ENCODE peak calls at places on chromosomes 4 and X, in eight cellular contexts. S is right lobe of liver, E is ovary, W is IMR-90, A is PC-3, P is heart right ventricle, R is GM23338, Y is pancreas. C is an unnamed sample. For H3K36me3, the result is how much of the 10 kb centered on the place peaks cover.

GRCh38 chr4:179465131-179465797 is 2023.0 kb upstream of the AGA start:
- DNase-seq in W (peak), E (no peak), S (no peak), Y (no peak), R (peak), A (peak), P (no peak), C (peak)

GRCh38 chrX:19410259-19410658 is 66.5 kb downstream of the PDHA1 start:
- DNase-seq in P (no peak), W (no peak), S (no peak), A (no peak), Y (no peak), R (peak), E (no peak), C (no peak)

GRCh38 chr4:102526532-102526931 is 25.4 kb downstream of the NFKB1 start:
- DNase-seq in A (no peak), W (no peak), Y (no peak), E (no peak), P (no peak), S (no peak), R (no peak), C (no peak)

GRCh38 chrX:153639177-153640044 is 7.6 kb upstream of the DUSP9 start:
- DNase-seq in S (no peak), P (no peak), W (no peak), R (no peak), E (no peak), A (no peak), Y (no peak), C (no peak)

GRCh38 chr4:57490520-57490919 is 380.3 kb upstream of the IGFBP7 start:
- DNase-seq in S (no peak), P (peak), Y (no peak), E (no peak), W (no peak), R (no peak), A (peak), C (no peak)

GRCh38 chrX:24934279-24934678 is 81.5 kb downstream of the ARX start:
- DNase-seq in S (no peak), R (no peak), Y (no peak), W (no peak), P (no peak), A (no peak), E (no peak), C (no peak)

GRCh38 chrX:115367455-115367854 is 77.9 kb downstream of the LUZP4 start:
- DNase-seq in E (no peak), P (no peak), R (no peak), S (no peak), A (no peak), Y (no peak), W (peak), C (peak)

GRCh38 chrX:14064632-14065432 is 35.1 kb upstream of the GEMIN8 start:
- DNase-seq in A (peak), P (no peak), R (no peak), W (peak), E (no peak), Y (no peak), S (no peak), C (peak)

GRCh38 chrX:74925210-74926088 is at the start of gene NEXMIF:
- DNase-seq in P (no peak), A (peak), W (no peak), Y (peak), S (peak), E (peak), R (peak), C (no peak)

GRCh38 chrX:124212622-124213021 is 119.8 kb upstream of the TEX13D start:
- DNase-seq in A (no peak), E (no peak), P (no peak), S (no peak), R (no peak), W (no peak), Y (no peak), C (no peak)

GRCh38 chr4:7198440-7199128 is 6.2 kb downstream of the SORCS2 start:
- DNase-seq in Y (no peak), P (no peak), E (no peak), S (no peak), R (no peak), W (no peak), A (no peak), C (no peak)

GRCh38 chr4:110354460-110354859 is 121.5 kb upstream of the ENPEP start:
- DNase-seq in A (no peak), P (peak), E (no peak), R (no peak), W (no peak), S (no peak), Y (no peak), C (no peak)

GRCh38 chrX:23386260-23386659 is 51.6 kb downstream of the PTCHD1 start:
- DNase-seq in S (no peak), A (no peak), E (no peak), R (no peak), P (no peak), Y (no peak), W (no peak), C (no peak)

GRCh38 chrX:129833153-129834004 is 10.3 kb downstream of the ZDHHC9 start:
- DNase-seq in E (no peak), W (peak), A (no peak), P (no peak), R (no peak), S (no peak), Y (no peak), C (peak)

GRCh38 chr4:97238956-97239698 is 904.1 kb downstream of the STPG2 start:
- DNase-seq in W (no peak), P (no peak), E (no peak), Y (no peak), A (no peak), S (no peak), R (no peak), C (no peak)

GRCh38 chrX:118519411-118520205 is 24.0 kb downstream of the DOCK11 start:
- DNase-seq in R (no peak), W (peak), P (no peak), E (no peak), Y (no peak), S (no peak), A (peak), C (no peak)

GRCh38 chrX:33134164-33134563 is 77.2 kb downstream of the DMD start:
- DNase-seq in R (no peak), W (no peak), A (no peak), P (no peak), S (no peak), Y (no peak), E (no peak), C (no peak)

GRCh38 chrX:16394290-16394689 is 227.0 kb downstream of the MAGEB17 start:
- DNase-seq in A (no peak), Y (no peak), P (no peak), R (no peak), E (no peak), W (no peak), S (no peak), C (no peak)

GRCh38 chr4:83128235-83128929 is 13.9 kb upstream of the PLAC8 start:
- DNase-seq in E (no peak), R (no peak), S (no peak), Y (no peak), P (no peak), W (peak), A (peak), C (peak)

GRCh38 chr4:665381-665750 is 8.7 kb downstream of the ATP5ME start:
- DNase-seq in W (no peak), P (no peak), S (peak), R (no peak), E (no peak), A (no peak), Y (no peak), C (no peak)

GRCh38 chr4:2281575-2282343 is 19.9 kb upstream of the MXD4 start:
- DNase-seq in P (no peak), E (no peak), W (no peak), A (no peak), Y (no peak), R (no peak), S (peak), C (no peak)

GRCh38 chrX:133670394-133670793 is 255.1 kb upstream of the GPC4 start:
- DNase-seq in P (peak), R (peak), S (no peak), A (peak), W (peak), E (no peak), Y (no peak), C (peak)

GRCh38 chr4:158315706-158316105 is 105.4 kb downstream of the TMEM144 start:
- DNase-seq in A (peak), W (peak), E (no peak), P (no peak), Y (no peak), S (no peak), R (no peak), C (peak)

GRCh38 chrX:44245730-44246129 is 97.7 kb downstream of the EFHC2 start:
- DNase-seq in S (no peak), R (no peak), P (no peak), W (no peak), E (no peak), Y (no peak), A (no peak), C (no peak)

GRCh38 chrX:19627533-19627932 is 112.2 kb upstream of the MAP3K15 start:
- DNase-seq in A (peak), E (no peak), S (no peak), Y (no peak), R (no peak), P (no peak), W (peak), C (no peak)

GRCh38 chr4:13543648-13544555 is at the start of gene NKX3-2:
- DNase-seq in W (peak), S (no peak), R (peak), Y (no peak), E (no peak), A (peak), P (no peak), C (no peak)

GRCh38 chr4:127610488-127610887 is 22.3 kb upstream of the INTU start:
- DNase-seq in R (no peak), Y (no peak), S (no peak), W (no peak), A (no peak), E (no peak), P (no peak), C (no peak)

GRCh38 chr4:75542824-75543223 is 13.0 kb upstream of the ODAPH start:
- DNase-seq in R (no peak), E (no peak), A (peak), Y (no peak), W (peak), S (no peak), P (no peak), C (peak)

GRCh38 chr4:36224969-36225903 is 19.1 kb downstream of the ARAP2 start:
- DNase-seq in W (no peak), S (no peak), P (no peak), R (no peak), Y (no peak), E (no peak), A (peak), C (no peak)

GRCh38 chrX:27336466-27337091 is 126.6 kb downstream of the PPP4R3C start:
- DNase-seq in W (peak), Y (peak), A (peak), R (peak), P (no peak), S (peak), E (no peak), C (peak)

GRCh38 chrX:3520987-3521875 is 174.8 kb upstream of the MXRA5 start:
- DNase-seq in S (no peak), R (no peak), A (no peak), W (peak), P (no peak), E (no peak), Y (no peak), C (no peak)

GRCh38 chrX:3516051-3516541 is 169.6 kb upstream of the MXRA5 start:
- DNase-seq in W (peak), P (no peak), A (no peak), R (no peak), E (no peak), Y (no peak), S (no peak), C (peak)

GRCh38 chrX:3522016-3522690 is 175.7 kb upstream of the MXRA5 start:
- DNase-seq in Y (no peak), R (no peak), E (no peak), S (no peak), W (peak), A (no peak), P (no peak), C (peak)

GRCh38 chrX:3520458-3520857 is 174.0 kb upstream of the MXRA5 start:
- DNase-seq in E (no peak), W (no peak), A (no peak), S (no peak), P (no peak), Y (no peak), R (no peak), C (no peak)

DNA sequence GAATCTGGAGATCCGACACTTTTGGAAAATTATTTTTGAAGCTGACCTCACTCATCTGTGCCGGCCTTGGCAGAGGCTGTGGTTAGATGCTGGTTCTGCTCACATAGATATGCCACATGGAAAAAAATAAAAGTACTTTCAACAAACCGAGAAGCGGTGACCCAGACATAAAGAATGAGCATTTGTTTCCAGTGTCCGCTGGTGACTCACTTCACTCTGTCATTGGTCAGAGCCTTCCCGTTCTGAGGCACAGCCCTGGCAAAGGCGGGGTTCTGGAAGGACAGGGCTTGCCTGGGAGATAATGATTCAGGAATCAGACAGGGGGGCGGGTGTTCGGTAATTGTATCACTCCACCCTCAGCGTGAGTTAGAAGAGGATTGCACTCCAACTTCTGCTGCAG is 172.4 kb upstream of the MXRA5 start:
- DNase-seq in W (peak), A (peak), S (no peak), P (peak), R (no peak), Y (no peak), E (no peak), C (peak)
- H3K27ac ChIP-seq in W (peak), A (no peak), S (no peak), P (no peak), R (no peak), Y (no peak), E (no peak), C (peak)

GRCh38 chr4:10090467-10091250 is 25.9 kb downstream of the WDR1 start:
- DNase-seq in R (no peak), W (no peak), P (no peak), E (no peak), S (no peak), A (no peak), Y (peak), C (no peak)
- H3K36me3 ChIP-seq in R (under half), W (half or more), P (under half), E (under half), S (under half), A (under half), Y (under half), C (half or more)

GRCh38 chr4:89835413-89835812 is 1.5 kb downstream of the SNCA start:
- DNase-seq in Y (no peak), R (no peak), S (no peak), E (no peak), P (no peak), A (no peak), W (no peak), C (no peak)
- H3K27ac ChIP-seq in Y (no peak), R (no peak), S (no peak), E (no peak), P (no peak), A (no peak), W (no peak), C (no peak)

GRCh38 chrX:1400049-1400448 is 8.1 kb upstream of the SLC25A6 start:
- DNase-seq in A (no peak), S (no peak), W (no peak), P (no peak), E (no peak), R (no peak), Y (peak), C (no peak)
- H3K36me3 ChIP-seq in A (under half), S (under half), W (under half), P (under half), E (under half), R (under half), Y (under half), C (under half)